ENCODE peak calls at places on chromosome 5, in five cellular contexts. E, W, N, L and O are unnamed samples.

GRCh38 chr5:156497816-156498215 is 170.9 kb downstream of the SGCD start:
- DNase-seq in N (no peak), W (no peak), E (no peak), L (no peak), O (no peak)

GRCh38 chr5:115657883-115658233 is 32.0 kb upstream of the TMED7 start:
- DNase-seq in E (no peak), W (no peak), N (no peak), L (peak), O (no peak)

GRCh38 chr5:172748341-172748843 is 22.6 kb downstream of the DUSP1 start:
- DNase-seq in W (no peak), N (no peak), E (peak), L (no peak), O (no peak)

GRCh38 chr5:175797521-175798038 is 73.8 kb upstream of the CPLX2 start:
- DNase-seq in L (no peak), E (no peak), W (peak), N (peak), O (peak)

GRCh38 chr5:172492991-172493390 is 38.7 kb upstream of the SH3PXD2B start:
- DNase-seq in L (no peak), N (no peak), E (no peak), W (no peak), O (no peak)

GRCh38 chr5:124908603-124909451 is 162.4 kb upstream of the ZNF608 start:
- DNase-seq in W (peak), N (no peak), L (no peak), E (no peak), O (no peak)

GRCh38 chr5:81450940-81451339 is 57.0 kb upstream of the ACOT12 start:
- DNase-seq in L (peak), W (no peak), N (no peak), E (no peak), O (no peak)

GRCh38 chr5:540215-541147 is 16.2 kb upstream of the SLC9A3 start:
- DNase-seq in L (no peak), N (no peak), W (no peak), E (peak), O (no peak)

GRCh38 chr5:68918306-68918705 is 175.5 kb upstream of the SLC30A5 start:
- DNase-seq in W (no peak), N (no peak), E (no peak), L (peak), O (no peak)

GRCh38 chr5:142680605-142681259 is 5.2 kb downstream of the FGF1 start:
- DNase-seq in L (peak), N (no peak), W (no peak), E (no peak), O (no peak)

GRCh38 chr5:27854243-27854852 is 816.0 kb upstream of the CDH9 start:
- DNase-seq in E (no peak), W (no peak), N (no peak), L (peak), O (no peak)

GRCh38 chr5:81203729-81204128 is 29.4 kb upstream of the CKMT2 start:
- DNase-seq in W (no peak), N (no peak), E (no peak), L (no peak), O (no peak)

GRCh38 chr5:29218829-29219228 is 1974.7 kb upstream of the CDH6 start:
- DNase-seq in N (no peak), E (no peak), L (no peak), W (no peak), O (no peak)